ENCODE peak calls at places on chromosome 14, in six cellular contexts. One of them, this sample, is unnamed. For H3K4me1, the result is how much of the 10 kb centered on the place peaks cover.

GRCh38 chr14:52906141-52906601 is 44.7 kb downstream of the FERMT2 start:
- DNase-seq in fibroblast of lung: peak
- DNase-seq in small intestine: no peak
- DNase-seq in effector memory CD4-positive, alpha-beta T cell: no peak
- DNase-seq in neuronal stem cell: no peak
- DNase-seq in cardiac muscle cell: peak
- DNase-seq in this sample: peak

GRCh38 chr14:33755358-33755757 is 195.5 kb downstream of the EGLN3 start:
- DNase-seq in fibroblast of lung: peak
- DNase-seq in effector memory CD4-positive, alpha-beta T cell: no peak
- DNase-seq in cardiac muscle cell: no peak
- DNase-seq in neuronal stem cell: no peak
- DNase-seq in small intestine: no peak
- DNase-seq in this sample: peak

GRCh38 chr14:22848391-22849164 is 12.2 kb downstream of the MMP14 start:
- DNase-seq in cardiac muscle cell: peak
- DNase-seq in neuronal stem cell: no peak
- DNase-seq in small intestine: no peak
- DNase-seq in fibroblast of lung: peak
- DNase-seq in effector memory CD4-positive, alpha-beta T cell: no peak
- DNase-seq in this sample: peak

GRCh38 chr14:99779751-99780150 is 13.5 kb upstream of the EML1 start:
- DNase-seq in effector memory CD4-positive, alpha-beta T cell: no peak
- DNase-seq in small intestine: no peak
- DNase-seq in neuronal stem cell: no peak
- DNase-seq in fibroblast of lung: peak
- DNase-seq in cardiac muscle cell: no peak
- DNase-seq in this sample: peak

GRCh38 chr14:29528889-29529288 is 398.8 kb downstream of the PRKD1 start:
- DNase-seq in small intestine: no peak
- DNase-seq in effector memory CD4-positive, alpha-beta T cell: no peak
- DNase-seq in neuronal stem cell: no peak
- DNase-seq in cardiac muscle cell: peak
- DNase-seq in fibroblast of lung: peak
- DNase-seq in this sample: no peak

GRCh38 chr14:85333313-85333712 is 196.6 kb upstream of the FLRT2 start:
- DNase-seq in fibroblast of lung: peak
- DNase-seq in cardiac muscle cell: peak
- DNase-seq in small intestine: no peak
- DNase-seq in neuronal stem cell: no peak
- DNase-seq in effector memory CD4-positive, alpha-beta T cell: no peak
- DNase-seq in this sample: peak

GRCh38 chr14:93103392-93104080 is 12.2 kb downstream of the ITPK1 start:
- DNase-seq in neuronal stem cell: no peak
- DNase-seq in cardiac muscle cell: no peak
- DNase-seq in small intestine: peak
- DNase-seq in effector memory CD4-positive, alpha-beta T cell: peak
- DNase-seq in fibroblast of lung: no peak
- DNase-seq in this sample: peak

GRCh38 chr14:65299837-65300236 is 112.7 kb upstream of the FUT8 start:
- DNase-seq in cardiac muscle cell: no peak
- DNase-seq in neuronal stem cell: no peak
- DNase-seq in effector memory CD4-positive, alpha-beta T cell: no peak
- DNase-seq in fibroblast of lung: no peak
- DNase-seq in small intestine: peak
- DNase-seq in this sample: no peak

GRCh38 chr14:42192659-42193425 is 586.2 kb downstream of the LRFN5 start:
- DNase-seq in cardiac muscle cell: peak
- DNase-seq in effector memory CD4-positive, alpha-beta T cell: no peak
- DNase-seq in neuronal stem cell: no peak
- DNase-seq in fibroblast of lung: peak
- DNase-seq in small intestine: no peak
- DNase-seq in this sample: peak

GRCh38 chr14:35158491-35158890 is 36.1 kb downstream of the PRORP start:
- DNase-seq in neuronal stem cell: no peak
- DNase-seq in cardiac muscle cell: no peak
- DNase-seq in small intestine: no peak
- DNase-seq in effector memory CD4-positive, alpha-beta T cell: no peak
- DNase-seq in fibroblast of lung: no peak
- DNase-seq in this sample: no peak

GRCh38 chr14:47186491-47186890 is 488.9 kb downstream of the MDGA2 start:
- DNase-seq in cardiac muscle cell: peak
- DNase-seq in neuronal stem cell: no peak
- DNase-seq in fibroblast of lung: peak
- DNase-seq in effector memory CD4-positive, alpha-beta T cell: no peak
- DNase-seq in small intestine: no peak
- DNase-seq in this sample: no peak

GRCh38 chr14:34424488-34424887 is 37.6 kb downstream of the SPTSSA start:
- DNase-seq in small intestine: no peak
- DNase-seq in fibroblast of lung: no peak
- DNase-seq in effector memory CD4-positive, alpha-beta T cell: no peak
- DNase-seq in cardiac muscle cell: no peak
- DNase-seq in neuronal stem cell: no peak
- DNase-seq in this sample: peak

GRCh38 chr14:88232783-88233182 is 90.3 kb downstream of the KCNK10 start:
- DNase-seq in cardiac muscle cell: no peak
- DNase-seq in effector memory CD4-positive, alpha-beta T cell: no peak
- DNase-seq in small intestine: no peak
- DNase-seq in neuronal stem cell: no peak
- DNase-seq in fibroblast of lung: no peak
- DNase-seq in this sample: no peak

DNA sequence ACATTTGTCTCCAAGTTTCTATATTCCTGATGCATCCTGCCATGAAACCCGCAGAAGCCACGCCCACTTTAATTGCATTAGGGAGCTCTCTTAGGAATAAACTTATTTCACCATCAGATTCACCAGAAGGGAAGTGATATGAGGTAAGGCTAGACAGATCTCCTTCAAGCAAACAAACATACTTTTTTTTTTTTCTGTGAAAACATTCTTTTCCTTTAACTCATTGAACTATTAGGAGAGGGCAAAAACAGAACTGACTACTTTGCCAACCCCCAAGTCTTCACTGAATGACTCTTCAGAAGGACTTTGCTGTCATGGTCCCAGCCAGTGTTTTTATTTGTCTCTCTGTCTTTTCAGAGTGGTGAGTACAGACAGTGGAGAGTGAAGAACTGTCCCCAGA is 48.4 kb downstream of the GTF2A1 start:
- DNase-seq in cardiac muscle cell: no peak
- DNase-seq in neuronal stem cell: no peak
- DNase-seq in small intestine: peak
- DNase-seq in effector memory CD4-positive, alpha-beta T cell: no peak
- DNase-seq in fibroblast of lung: no peak
- DNase-seq in this sample: no peak
- H3K4me1 ChIP-seq in cardiac muscle cell: under half
- H3K4me1 ChIP-seq in neuronal stem cell: under half
- H3K4me1 ChIP-seq in small intestine: under half
- H3K4me1 ChIP-seq in effector memory CD4-positive, alpha-beta T cell: under half
- H3K4me1 ChIP-seq in fibroblast of lung: under half
- H3K4me1 ChIP-seq in this sample: under half

DNA sequence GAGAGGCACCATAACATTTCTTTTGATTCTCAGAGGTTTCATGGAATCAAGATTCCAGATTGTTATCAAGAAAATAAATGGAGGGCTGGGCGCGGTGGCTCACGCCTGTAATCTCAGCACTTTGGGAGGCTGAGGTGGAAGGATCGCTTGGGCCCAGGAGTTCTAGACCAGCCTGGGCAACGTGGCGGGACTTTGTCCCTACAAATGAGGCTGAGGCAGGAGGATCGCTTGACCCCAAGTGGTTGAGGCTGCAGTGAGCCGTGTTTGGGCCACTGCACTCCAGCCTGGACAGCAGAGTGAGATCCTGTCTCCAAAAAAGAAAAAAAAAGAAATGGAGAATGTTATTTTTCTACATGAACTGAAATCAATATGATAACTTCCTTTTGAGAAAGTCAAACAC is 1.3 kb downstream of the SLC39A9 start:
- DNase-seq in neuronal stem cell: no peak
- DNase-seq in small intestine: peak
- DNase-seq in effector memory CD4-positive, alpha-beta T cell: no peak
- DNase-seq in cardiac muscle cell: no peak
- DNase-seq in fibroblast of lung: no peak
- DNase-seq in this sample: no peak
- H3K4me1 ChIP-seq in neuronal stem cell: under half
- H3K4me1 ChIP-seq in small intestine: under half
- H3K4me1 ChIP-seq in effector memory CD4-positive, alpha-beta T cell: under half
- H3K4me1 ChIP-seq in cardiac muscle cell: under half
- H3K4me1 ChIP-seq in fibroblast of lung: under half
- H3K4me1 ChIP-seq in this sample: under half

DNA sequence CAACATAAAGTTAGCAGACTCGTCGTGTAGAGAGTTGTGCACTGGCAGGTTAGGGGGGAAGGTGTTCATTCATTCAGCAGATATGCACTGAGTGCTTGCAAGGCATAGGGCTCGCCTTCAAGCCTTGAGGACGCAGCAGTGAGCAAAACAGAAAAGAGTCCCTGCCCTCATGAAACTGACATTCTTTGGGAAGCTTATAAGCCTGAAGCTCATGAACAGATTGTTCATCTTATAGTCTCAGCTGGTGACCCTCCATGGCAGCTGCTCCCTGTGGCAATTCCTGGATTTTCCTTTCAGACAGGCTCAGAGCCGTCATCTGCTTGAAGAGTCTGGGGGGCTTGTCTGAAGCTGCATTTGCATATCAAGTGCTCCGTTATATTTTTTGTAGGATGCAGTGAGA is 148.4 kb downstream of the PRKCH start:
- DNase-seq in small intestine: no peak
- DNase-seq in effector memory CD4-positive, alpha-beta T cell: no peak
- DNase-seq in fibroblast of lung: no peak
- DNase-seq in cardiac muscle cell: no peak
- DNase-seq in neuronal stem cell: no peak
- DNase-seq in this sample: no peak
- H3K4me1 ChIP-seq in small intestine: under half
- H3K4me1 ChIP-seq in effector memory CD4-positive, alpha-beta T cell: half or more
- H3K4me1 ChIP-seq in fibroblast of lung: under half
- H3K4me1 ChIP-seq in cardiac muscle cell: half or more
- H3K4me1 ChIP-seq in neuronal stem cell: under half
- H3K4me1 ChIP-seq in this sample: half or more

DNA sequence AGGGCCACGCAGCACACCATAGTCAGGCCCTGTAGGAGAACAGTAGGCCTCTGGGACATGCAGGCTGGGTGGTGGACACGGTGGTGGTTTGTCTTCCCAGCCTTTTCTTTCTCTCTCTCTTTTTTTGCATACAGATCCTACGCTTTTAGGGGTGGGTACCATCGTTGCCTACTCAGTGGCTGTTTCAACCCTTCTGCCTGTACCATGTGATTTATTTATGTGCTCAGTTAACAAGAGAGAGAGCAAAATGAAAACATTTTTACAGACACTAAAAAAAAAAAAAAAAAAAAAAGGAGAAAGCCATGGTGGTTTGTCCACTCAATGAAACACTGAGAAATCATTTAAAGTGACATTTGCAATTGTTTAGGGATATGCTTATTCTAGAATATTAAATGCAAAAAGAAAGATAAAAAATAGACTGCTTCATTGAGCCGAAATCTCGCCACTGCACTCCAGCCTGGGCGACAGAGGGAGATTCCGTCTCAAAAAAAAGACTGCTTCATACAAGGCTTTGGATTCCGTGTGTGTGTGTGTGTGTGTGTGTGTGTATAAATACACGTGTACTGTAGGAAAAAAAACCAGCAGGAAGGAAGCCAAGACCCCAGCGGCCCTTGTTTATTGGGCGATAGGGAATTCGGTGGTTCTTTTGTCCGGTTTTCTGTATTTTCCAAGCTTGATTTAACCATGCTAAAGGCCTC is 3.3 kb upstream of the ZNF839 start:
- DNase-seq in small intestine: no peak
- DNase-seq in cardiac muscle cell: peak
- DNase-seq in effector memory CD4-positive, alpha-beta T cell: no peak
- DNase-seq in fibroblast of lung: peak
- DNase-seq in neuronal stem cell: no peak
- DNase-seq in this sample: peak
- H3K4me1 ChIP-seq in small intestine: under half
- H3K4me1 ChIP-seq in cardiac muscle cell: under half
- H3K4me1 ChIP-seq in effector memory CD4-positive, alpha-beta T cell: under half
- H3K4me1 ChIP-seq in fibroblast of lung: under half
- H3K4me1 ChIP-seq in neuronal stem cell: under half
- H3K4me1 ChIP-seq in this sample: half or more

GRCh38 chr14:104581521-104581920 is 2.0 kb downstream of the C14orf180 start:
- DNase-seq in fibroblast of lung: no peak
- DNase-seq in cardiac muscle cell: no peak
- DNase-seq in effector memory CD4-positive, alpha-beta T cell: no peak
- DNase-seq in small intestine: no peak
- DNase-seq in neuronal stem cell: no peak
- DNase-seq in this sample: no peak

GRCh38 chr14:104580961-104581360 is 1.4 kb downstream of the C14orf180 start:
- DNase-seq in fibroblast of lung: peak
- DNase-seq in effector memory CD4-positive, alpha-beta T cell: no peak
- DNase-seq in small intestine: peak
- DNase-seq in cardiac muscle cell: peak
- DNase-seq in neuronal stem cell: no peak
- DNase-seq in this sample: peak

GRCh38 chr14:104583424-104584114 is 4.0 kb downstream of the C14orf180 start:
- DNase-seq in fibroblast of lung: no peak
- DNase-seq in neuronal stem cell: no peak
- DNase-seq in effector memory CD4-positive, alpha-beta T cell: no peak
- DNase-seq in cardiac muscle cell: no peak
- DNase-seq in small intestine: no peak
- DNase-seq in this sample: no peak

GRCh38 chr14:104582649-104583048 is 3.1 kb downstream of the C14orf180 start:
- DNase-seq in effector memory CD4-positive, alpha-beta T cell: no peak
- DNase-seq in cardiac muscle cell: no peak
- DNase-seq in neuronal stem cell: no peak
- DNase-seq in fibroblast of lung: no peak
- DNase-seq in small intestine: no peak
- DNase-seq in this sample: no peak

DNA sequence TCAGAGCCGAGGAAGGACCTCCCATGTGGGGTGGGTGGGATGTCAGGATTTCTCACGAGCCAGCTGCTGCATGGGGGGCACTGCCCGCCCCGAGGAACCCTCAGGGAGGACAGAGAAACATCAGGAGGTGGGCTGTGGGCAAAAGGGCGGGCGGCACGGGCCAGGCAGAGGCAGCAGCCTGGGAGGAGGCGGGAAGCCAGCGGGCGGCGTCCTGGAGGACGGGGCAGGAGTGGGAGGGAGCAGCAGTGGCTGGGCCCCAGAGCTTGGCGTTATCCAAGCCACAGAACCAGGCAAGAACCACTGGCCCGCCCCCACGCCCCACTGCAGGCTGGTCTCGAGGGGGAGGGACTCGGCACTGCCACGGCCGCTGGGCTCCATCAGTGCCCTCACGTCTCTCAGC is 2.4 kb downstream of the C14orf180 start:
- DNase-seq in effector memory CD4-positive, alpha-beta T cell: no peak
- DNase-seq in small intestine: no peak
- DNase-seq in neuronal stem cell: no peak
- DNase-seq in fibroblast of lung: no peak
- DNase-seq in cardiac muscle cell: no peak
- DNase-seq in this sample: no peak
- H3K4me1 ChIP-seq in effector memory CD4-positive, alpha-beta T cell: under half
- H3K4me1 ChIP-seq in small intestine: under half
- H3K4me1 ChIP-seq in neuronal stem cell: under half
- H3K4me1 ChIP-seq in fibroblast of lung: under half
- H3K4me1 ChIP-seq in cardiac muscle cell: half or more
- H3K4me1 ChIP-seq in this sample: under half

DNA sequence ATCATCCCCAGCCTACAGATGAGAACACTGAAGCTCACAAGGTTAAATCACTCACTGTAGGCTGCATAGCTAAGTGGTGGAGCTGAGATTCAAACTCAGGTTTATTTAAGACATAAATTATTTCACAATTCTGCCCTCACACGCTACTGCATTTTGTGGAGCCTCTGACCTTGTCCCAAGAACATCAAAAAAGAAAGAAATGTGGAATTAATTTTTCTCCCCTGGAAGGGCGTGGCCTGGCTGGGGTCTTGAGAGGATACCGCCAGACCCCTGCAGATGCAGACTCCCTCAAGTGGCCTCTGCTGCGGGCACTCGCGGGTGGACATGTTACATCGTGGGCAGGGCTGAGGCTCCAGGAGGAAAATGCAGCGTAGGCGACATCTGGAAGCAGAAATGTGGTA is 40.6 kb downstream of the LTBP2 start:
- DNase-seq in fibroblast of lung: peak
- DNase-seq in small intestine: no peak
- DNase-seq in effector memory CD4-positive, alpha-beta T cell: no peak
- DNase-seq in neuronal stem cell: no peak
- DNase-seq in cardiac muscle cell: peak
- DNase-seq in this sample: no peak
- H3K4me1 ChIP-seq in fibroblast of lung: half or more
- H3K4me1 ChIP-seq in small intestine: under half
- H3K4me1 ChIP-seq in effector memory CD4-positive, alpha-beta T cell: under half
- H3K4me1 ChIP-seq in neuronal stem cell: under half
- H3K4me1 ChIP-seq in cardiac muscle cell: under half
- H3K4me1 ChIP-seq in this sample: half or more